ENCODE peak calls at places on chromosomes 7 and 10, in six cellular contexts. V, I, Y, N, U and T are unnamed samples. For H3K4me1, the result is how much of the 10 kb centered on the place peaks cover.

GRCh38 chr10:127524869-127525268 is 24.2 kb upstream of the NPS start:
- DNase-seq in V (no peak), I (peak), Y (peak), N (no peak), U (peak), T (no peak)

GRCh38 chr10:69901022-69901421 is 99.3 kb downstream of the COL13A1 start:
- DNase-seq in V (no peak), I (no peak), Y (no peak), N (no peak), U (no peak), T (no peak)

GRCh38 chr7:40230086-40230485 is 95.3 kb downstream of the SUGCT start:
- DNase-seq in V (no peak), I (no peak), Y (no peak), N (no peak), U (no peak), T (no peak)

GRCh38 chr10:131888186-131888604 is 12.6 kb upstream of the PPP2R2D start:
- DNase-seq in V (no peak), I (no peak), Y (peak), N (no peak), U (peak), T (peak)

GRCh38 chr10:128125416-128125943 is 743 bp downstream of the MKI67 start:
- DNase-seq in V (no peak), I (peak), Y (peak), N (no peak), U (no peak), T (no peak)

GRCh38 chr10:87642988-87643387 is 16.7 kb upstream of the PAPSS2 start:
- DNase-seq in V (no peak), I (no peak), Y (no peak), N (no peak), U (no peak), T (no peak)

GRCh38 chr7:77331938-77332695 is 84.0 kb downstream of the GSAP start:
- DNase-seq in V (peak), I (peak), Y (peak), N (no peak), U (peak), T (peak)

GRCh38 chr7:69047166-69047760 is 551.0 kb upstream of the AUTS2 start:
- DNase-seq in V (peak), I (no peak), Y (no peak), N (no peak), U (no peak), T (no peak)

GRCh38 chr10:70619271-70620019 is 16.9 kb upstream of the PRF1 start:
- DNase-seq in V (no peak), I (peak), Y (peak), N (no peak), U (peak), T (peak)

GRCh38 chr7:124992881-124993562 is 63.4 kb upstream of the POT1 start:
- DNase-seq in V (no peak), I (peak), Y (peak), N (no peak), U (no peak), T (peak)

GRCh38 chr10:44757551-44758205 is 153.5 kb upstream of the TMEM72 start:
- DNase-seq in V (no peak), I (no peak), Y (no peak), N (no peak), U (no peak), T (no peak)

GRCh38 chr10:29734980-29735627 is 100.3 kb upstream of the SVIL start:
- DNase-seq in V (peak), I (peak), Y (peak), N (peak), U (no peak), T (peak)

GRCh38 chr7:151172273-151173141 is 5.0 kb upstream of the GBX1 start:
- DNase-seq in V (peak), I (peak), Y (peak), N (peak), U (peak), T (peak)

GRCh38 chr7:142391191-142391992 is 133.5 kb upstream of the PRSS58 start:
- DNase-seq in V (peak), I (no peak), Y (peak), N (peak), U (peak), T (peak)

GRCh38 chr10:18437486-18437885 is 213.9 kb downstream of the NSUN6 start:
- DNase-seq in V (no peak), I (no peak), Y (peak), N (no peak), U (no peak), T (no peak)

DNA sequence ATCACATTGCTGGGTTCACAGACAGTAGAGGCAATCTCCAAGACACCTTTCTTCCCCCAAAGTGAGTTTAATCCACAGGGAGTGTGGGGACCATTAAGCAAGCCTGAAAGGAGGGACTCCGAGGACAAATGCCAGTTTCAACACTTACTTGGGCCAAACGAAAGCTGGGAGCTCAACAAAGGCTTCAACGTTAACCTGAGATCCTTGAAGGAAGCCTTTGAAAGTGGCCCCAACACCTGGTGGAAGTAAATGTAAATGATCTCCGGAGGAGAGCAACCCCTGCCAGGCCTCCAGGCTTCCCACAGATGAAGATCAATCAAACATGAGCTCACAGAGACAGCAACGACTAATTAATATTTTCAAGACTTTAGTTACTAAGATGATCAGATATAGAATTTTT is 103.8 kb downstream of the PIP4K2A start:
- DNase-seq in V (no peak), I (no peak), Y (no peak), N (no peak), U (no peak), T (no peak)
- H3K27ac ChIP-seq in V (no peak), I (no peak), Y (no peak), N (peak), U (no peak), T (no peak)

DNA sequence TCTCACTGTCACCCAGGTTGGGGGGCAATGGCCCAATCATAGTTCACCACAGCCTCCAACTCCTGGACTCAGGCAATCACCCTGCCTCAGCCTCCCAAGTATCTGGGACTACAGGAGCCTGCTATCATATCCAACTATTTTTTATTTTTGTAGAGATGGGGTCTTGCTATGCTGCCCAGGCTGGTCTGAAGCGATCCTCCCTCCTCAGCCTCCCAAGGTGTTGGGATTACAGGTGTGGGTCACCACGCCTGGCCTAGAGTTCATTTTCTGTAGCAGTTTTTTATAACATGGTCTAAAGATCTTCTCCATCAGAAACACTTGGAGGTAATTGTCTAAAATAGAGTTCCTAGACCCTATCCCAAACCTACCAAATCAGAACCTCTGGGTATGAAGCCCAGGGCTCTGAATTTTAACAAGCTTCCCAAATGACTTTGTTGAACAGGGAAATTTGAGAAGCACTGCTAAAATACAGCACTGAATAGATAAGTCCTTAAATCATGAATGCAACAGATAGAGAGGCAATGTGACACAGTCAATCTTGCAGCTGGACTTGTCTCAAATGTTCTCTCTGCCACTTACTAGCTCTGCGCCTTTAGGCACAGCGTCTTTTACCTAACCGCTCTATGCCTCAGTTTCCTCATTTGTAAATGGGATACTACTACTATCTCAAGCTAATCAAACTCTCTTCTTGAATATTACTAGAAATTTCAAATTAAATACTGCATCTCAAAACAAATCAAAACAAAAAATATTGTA is 63.7 kb downstream of the CYTH3 start:
- DNase-seq in V (no peak), I (no peak), Y (no peak), N (no peak), U (no peak), T (no peak)
- H3K4me1 ChIP-seq in V (under half), I (under half), Y (under half), N (under half), U (under half), T (under half)

DNA sequence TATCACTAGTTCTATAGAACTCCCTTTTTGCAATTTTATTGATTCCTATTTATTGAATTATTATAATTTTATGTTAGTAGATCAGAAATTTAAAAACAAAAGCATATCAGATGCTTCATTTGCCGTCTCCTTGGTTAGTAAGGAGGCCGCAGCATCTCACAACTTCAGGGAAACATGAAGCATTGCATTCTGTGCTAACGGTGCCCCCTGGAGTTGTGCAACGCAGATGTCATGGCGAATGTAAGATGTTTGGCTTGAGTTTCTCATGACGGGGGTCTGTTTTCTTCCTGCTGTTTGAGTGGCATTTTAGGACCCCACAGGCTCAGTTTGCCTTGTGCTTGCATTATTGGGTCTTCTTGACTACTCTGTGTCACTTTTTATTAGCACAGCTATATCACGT is 124.8 kb downstream of the CNNM2 start:
- DNase-seq in V (peak), I (peak), Y (no peak), N (no peak), U (no peak), T (no peak)
- H3K27ac ChIP-seq in V (no peak), I (no peak), Y (no peak), N (no peak), U (no peak), T (no peak)

GRCh38 chr10:43132796-43133195 is 5.4 kb upstream of the CSGALNACT2 start:
- DNase-seq in V (peak), I (no peak), Y (no peak), N (no peak), U (no peak), T (no peak)

GRCh38 chr10:43133196-43133808 is 4.9 kb upstream of the CSGALNACT2 start:
- DNase-seq in V (peak), I (no peak), Y (no peak), N (no peak), U (no peak), T (no peak)

GRCh38 chr10:43135064-43135463 is 3.2 kb upstream of the CSGALNACT2 start:
- DNase-seq in V (no peak), I (no peak), Y (no peak), N (no peak), U (no peak), T (no peak)

GRCh38 chr10:43135656-43136055 is 2.6 kb upstream of the CSGALNACT2 start:
- DNase-seq in V (no peak), I (no peak), Y (no peak), N (no peak), U (no peak), T (no peak)

DNA sequence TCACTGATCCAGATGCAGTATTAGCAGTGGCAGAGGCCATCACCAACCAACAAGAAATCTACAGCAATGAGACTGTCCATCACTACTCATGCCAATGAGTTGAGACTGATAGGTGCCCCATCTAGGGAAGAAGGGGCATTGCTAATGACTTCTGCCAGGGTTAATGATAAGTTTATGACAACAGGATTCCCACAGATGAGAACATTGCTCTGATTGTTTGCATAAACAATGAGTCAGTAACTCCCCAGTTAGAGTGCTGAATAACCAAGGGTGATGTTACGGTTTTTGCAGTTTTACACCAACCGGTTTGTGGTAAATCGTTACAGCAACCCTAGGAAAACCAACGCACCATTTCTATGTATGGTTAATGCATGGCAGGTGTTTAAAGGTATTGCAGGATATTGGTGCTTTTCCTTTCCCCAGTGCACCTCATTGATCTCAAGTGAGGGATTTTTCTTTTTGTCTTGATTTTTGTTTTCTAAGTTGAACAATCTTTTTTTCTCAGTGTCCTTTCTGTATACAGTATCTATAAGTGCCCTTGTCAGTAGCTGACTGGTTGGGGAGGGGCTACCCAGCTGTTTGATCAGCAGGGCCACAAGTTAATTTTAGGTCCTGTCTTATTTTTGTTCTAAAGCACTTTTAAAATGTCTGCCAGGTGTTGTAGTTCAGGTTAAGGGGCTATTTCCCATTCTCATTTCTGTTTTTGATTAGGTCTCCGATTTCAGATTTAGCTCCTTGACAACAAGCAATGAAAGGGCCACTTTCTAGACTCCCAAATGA is 3.9 kb upstream of the CSGALNACT2 start:
- DNase-seq in V (no peak), I (no peak), Y (no peak), N (no peak), U (no peak), T (peak)
- H3K4me1 ChIP-seq in V (under half), I (under half), Y (under half), N (under half), U (under half), T (under half)

GRCh38 chr10:4736608-4737007 is 89.4 kb upstream of the AKR1E2 start:
- DNase-seq in V (no peak), I (peak), Y (no peak), N (no peak), U (no peak), T (no peak)

GRCh38 chr10:4733150-4733842 is 92.7 kb upstream of the AKR1E2 start:
- DNase-seq in V (no peak), I (peak), Y (no peak), N (no peak), U (no peak), T (peak)

GRCh38 chr10:4736183-4736582 is 89.8 kb upstream of the AKR1E2 start:
- DNase-seq in V (no peak), I (no peak), Y (no peak), N (no peak), U (no peak), T (no peak)

GRCh38 chr10:4730998-4731397 is 95.0 kb upstream of the AKR1E2 start:
- DNase-seq in V (no peak), I (no peak), Y (no peak), N (no peak), U (no peak), T (no peak)

GRCh38 chr10:4733843-4734224 is 92.2 kb upstream of the AKR1E2 start:
- DNase-seq in V (no peak), I (no peak), Y (no peak), N (no peak), U (no peak), T (peak)
- H3K27ac ChIP-seq in V (no peak), I (peak), Y (no peak), N (no peak), U (no peak), T (peak)

DNA sequence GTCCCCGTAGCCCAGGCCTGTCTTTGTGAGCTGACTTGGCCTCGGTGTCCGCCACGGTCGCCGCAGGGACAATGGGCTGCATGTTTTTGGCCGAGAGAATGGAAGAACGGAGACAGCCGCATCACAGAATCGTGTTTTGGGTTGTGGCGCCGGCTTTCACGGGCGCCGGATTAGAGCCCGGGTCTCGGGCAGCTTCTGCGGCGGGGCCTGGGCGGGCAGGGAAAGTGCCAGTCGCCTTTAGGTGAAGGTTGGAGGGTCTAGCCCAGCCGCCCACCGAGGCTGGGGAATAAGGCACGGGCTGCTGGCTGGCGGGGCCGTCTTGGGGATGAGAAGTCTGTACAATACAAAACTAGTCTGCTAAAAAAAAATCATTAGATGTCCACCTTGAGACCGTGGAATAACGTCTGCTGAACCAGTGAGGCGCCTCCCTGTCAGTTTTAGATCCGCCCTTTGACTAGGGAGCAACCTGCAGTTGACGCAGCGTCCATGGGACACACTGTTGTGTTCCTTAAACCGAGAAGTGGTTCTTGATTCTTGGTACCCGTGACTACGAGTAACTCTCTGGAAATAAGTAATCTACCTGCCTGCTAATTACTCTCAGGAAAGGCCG is 577 bp downstream of the DNAJB9 start:
- DNase-seq in V (peak), I (peak), Y (peak), N (peak), U (peak), T (peak)
- H3K4me1 ChIP-seq in V (under half), I (under half), Y (under half), N (under half), U (under half), T (under half)

GRCh38 chr7:149772236-149772820 is 1.1 kb downstream of the ZNF467 start:
- DNase-seq in V (peak), I (no peak), Y (peak), N (no peak), U (no peak), T (no peak)

GRCh38 chr7:149774237-149775175 is 1.1 kb upstream of the ZNF467 start:
- DNase-seq in V (peak), I (peak), Y (peak), N (no peak), U (no peak), T (no peak)

GRCh38 chr7:149773446-149774236 is at the start of gene ZNF467:
- DNase-seq in V (peak), I (peak), Y (peak), N (peak), U (no peak), T (peak)

GRCh38 chr7:149771696-149772235 is 1.6 kb downstream of the ZNF467 start:
- DNase-seq in V (peak), I (peak), Y (peak), N (peak), U (peak), T (peak)

GRCh38 chr7:149772821-149773425 is 465 bp downstream of the ZNF467 start:
- DNase-seq in V (peak), I (no peak), Y (peak), N (no peak), U (no peak), T (no peak)
- H3K27ac ChIP-seq in V (no peak), I (peak), Y (no peak), N (no peak), U (peak), T (no peak)